ENCODE peak calls at places on chromosomes 5 and 9, in nine cellular contexts. P is stomach, G is Peyer's patch, U is esophagus squamous epithelium, Q is IMR-90, V is HepG2, Z is tibial nerve, W is thyroid gland, X is lower leg skin. N is an unnamed sample.

GRCh38 chr9:708182-708555 is 133.3 kb upstream of the DMRT1 start:
- DNase-seq in X (no peak), V (no peak), Z (no peak), Q (no peak), G (no peak), P (no peak), U (no peak), W (peak), N (no peak)

GRCh38 chr9:113674436-113674835 is 201.7 kb upstream of the ZNF618 start:
- DNase-seq in P (no peak), W (no peak), V (no peak), Z (no peak), U (no peak), G (no peak), X (no peak), Q (peak), N (no peak)

GRCh38 chr9:107438211-107439030 is 51.1 kb downstream of the KLF4 start:
- DNase-seq in Z (no peak), U (no peak), W (no peak), G (no peak), V (no peak), P (no peak), X (no peak), Q (no peak), N (no peak)

GRCh38 chr5:157915638-157916037 is 56.7 kb upstream of the CLINT1 start:
- DNase-seq in Q (peak), Z (peak), X (peak), W (peak), P (peak), U (no peak), V (peak), G (no peak), N (no peak)

GRCh38 chr9:26169684-26170083 is 491.4 kb upstream of the TUSC1 start:
- DNase-seq in V (no peak), X (no peak), G (no peak), Q (peak), U (no peak), Z (no peak), W (no peak), P (no peak), N (no peak)

GRCh38 chr5:120765189-120765588 is 301.1 kb downstream of the PRR16 start:
- DNase-seq in V (no peak), Z (no peak), G (no peak), U (no peak), Q (peak), P (no peak), W (no peak), X (no peak), N (no peak)

GRCh38 chr9:131627326-131627845 is 82.1 kb downstream of the PRRT1B start:
- DNase-seq in V (no peak), G (peak), U (no peak), X (no peak), Q (peak), P (no peak), W (no peak), Z (no peak), N (no peak)

GRCh38 chr5:148623741-148624140 is 30.6 kb downstream of the HTR4 start:
- DNase-seq in X (no peak), Q (no peak), V (no peak), W (no peak), G (no peak), Z (no peak), P (no peak), U (no peak), N (no peak)

GRCh38 chr9:105216440-105217178 is 27.8 kb upstream of the SLC44A1 start:
- DNase-seq in G (peak), Z (no peak), Q (no peak), P (peak), X (no peak), U (no peak), V (peak), W (no peak), N (no peak)

GRCh38 chr9:125133403-125134316 is 9.7 kb downstream of the SCAI start:
- DNase-seq in Q (peak), G (no peak), Z (no peak), X (no peak), V (no peak), W (no peak), U (no peak), P (no peak), N (no peak)

GRCh38 chr9:14618851-14619250 is 74.4 kb downstream of the ZDHHC21 start:
- DNase-seq in W (no peak), X (no peak), V (no peak), Q (no peak), U (no peak), P (no peak), G (no peak), Z (no peak), N (no peak)

DNA sequence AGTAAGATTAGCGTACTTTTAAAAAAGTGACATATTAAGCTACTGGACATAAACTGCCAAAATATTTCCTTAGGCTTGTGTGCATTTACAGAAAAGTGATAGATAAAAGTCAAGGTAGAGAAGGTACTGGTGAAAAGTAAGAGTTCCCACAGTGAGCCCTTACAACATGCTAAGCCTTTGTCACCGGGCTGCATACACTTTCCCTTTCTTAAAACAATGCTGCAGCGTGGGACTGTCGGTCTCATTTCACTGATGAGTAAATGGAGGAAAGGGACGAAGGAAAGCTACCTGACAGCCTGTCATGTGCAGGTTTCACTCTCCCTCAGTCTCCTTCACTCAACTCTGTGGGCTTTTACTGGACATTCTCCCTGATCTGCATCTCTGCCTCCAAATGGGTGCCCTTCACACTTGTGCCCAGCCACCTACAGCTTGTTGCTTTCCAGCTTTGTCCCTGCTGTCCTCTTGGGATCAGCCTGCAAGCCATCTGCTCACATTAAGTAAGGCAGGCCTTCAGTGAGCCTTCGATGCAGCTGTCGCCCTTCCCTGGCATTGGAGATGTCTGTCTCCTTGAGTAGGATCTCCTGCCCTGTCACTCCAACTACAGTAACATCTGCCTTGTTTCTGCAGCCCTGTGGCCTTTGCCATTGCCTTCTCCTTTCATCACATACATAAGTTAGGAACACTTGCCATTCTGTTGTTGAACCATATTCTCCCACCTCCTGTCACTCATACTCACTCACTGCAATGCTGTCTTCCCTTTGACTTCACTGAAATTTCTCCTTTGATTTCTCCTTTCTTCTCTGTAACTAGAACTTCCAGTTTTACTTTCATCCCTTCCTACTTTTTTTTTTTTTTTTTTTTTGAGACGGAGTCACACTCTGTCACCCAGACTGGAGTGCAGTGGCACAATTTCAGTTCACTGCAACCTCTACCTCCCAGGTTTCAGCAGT is 9.3 kb upstream of the ROPN1L start:
- DNase-seq in V (no peak), Z (no peak), W (no peak), P (no peak), G (no peak), Q (no peak), X (no peak), U (no peak), N (no peak)
- TF ChIP-seq POLR2A in V (no peak), Z (no peak), W (no peak), P (no peak), G (no peak), Q (no peak), X (no peak), U (no peak), N (no peak)

DNA sequence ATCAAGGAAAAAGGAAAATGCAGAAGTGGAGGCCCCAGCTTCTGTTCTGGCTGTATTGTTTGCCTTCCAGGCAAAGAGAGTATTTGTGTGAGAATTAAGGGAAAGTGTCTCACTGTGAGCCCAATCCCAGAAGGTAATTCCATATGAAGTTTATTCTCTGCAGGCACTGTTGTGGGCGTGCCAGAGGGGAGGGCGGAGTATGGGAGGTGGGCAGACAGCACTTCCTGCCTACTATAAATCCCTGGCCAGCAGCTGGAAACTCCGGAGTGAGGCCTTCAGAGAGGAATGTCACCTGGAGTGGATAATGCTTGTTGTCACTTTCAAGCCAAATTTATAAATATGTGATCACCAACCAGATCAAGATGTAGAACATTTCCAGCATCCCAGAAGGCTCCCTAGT is 209.5 kb downstream of the ARHGAP26 start:
- DNase-seq in G (no peak), V (no peak), U (no peak), P (no peak), W (no peak), X (no peak), Q (no peak), Z (no peak), N (no peak)
- TF ChIP-seq POLR2A in G (no peak), V (no peak), U (no peak), P (no peak), W (no peak), X (no peak), Q (no peak), Z (no peak), N (no peak)

GRCh38 chr9:96649620-96650323 is 5.3 kb downstream of the PRXL2C start:
- DNase-seq in P (no peak), G (no peak), W (no peak), Z (no peak), V (no peak), U (no peak), X (no peak), Q (no peak), N (no peak)

GRCh38 chr9:96651626-96652025 is 3.5 kb downstream of the PRXL2C start:
- DNase-seq in W (no peak), Q (peak), U (no peak), V (no peak), Z (no peak), G (no peak), P (no peak), X (no peak), N (peak)

GRCh38 chr9:96655198-96655851 is at the start of gene PRXL2C:
- DNase-seq in Z (peak), V (peak), W (peak), Q (peak), X (peak), G (peak), P (peak), U (peak), N (peak)

GRCh38 chr9:96654450-96655197 is 493 bp downstream of the PRXL2C start:
- DNase-seq in P (peak), Q (peak), U (peak), X (peak), Z (peak), V (peak), W (peak), G (peak), N (peak)
- TF ChIP-seq POLR2A in P (no peak), Q (peak), U (peak), X (no peak), Z (peak), V (peak), W (no peak), G (peak), N (peak)

GRCh38 chr5:132456553-132457361 is 33.8 kb downstream of the IRF1 start:
- DNase-seq in U (no peak), W (peak), X (peak), P (peak), G (peak), Q (no peak), V (no peak), Z (no peak), N (peak)
- TF ChIP-seq POLR2A in U (peak), W (no peak), X (no peak), P (no peak), G (no peak), Q (no peak), V (no peak), Z (no peak), N (no peak)

N was measured in erythroblast.